ENCODE peak calls at places on chromosomes 6 and 20, in nine cellular contexts. G, M, P, D, E, W, C, S and A are unnamed samples.
A peak's percentile ranks its signal among the peaks of the same experiment; 100 is the strongest.

GRCh38 chr6:360791-361373 is 30.7 kb upstream of the IRF4 start:
- DNase-seq in E (no peak), M (no peak), D (no peak), C (no peak), W (no peak), G (no peak), S (no peak), P (no peak), A (no peak)

GRCh38 chr20:14634666-14635065 is 297.3 kb upstream of the FLRT3 start:
- DNase-seq in G (no peak), E (no peak), C (no peak), M (no peak), P (no peak), S (no peak), W (no peak), D (no peak), A (no peak)

GRCh38 chr6:118506071-118506638 is 41.9 kb upstream of the PLN start:
- DNase-seq in P (no peak), D (peak; percentile 24), E (no peak), S (no peak), M (no peak), W (no peak), C (no peak), G (peak; percentile 16), A (no peak)

GRCh38 chr20:3222635-3223600 is 13.6 kb downstream of the ITPA start:
- DNase-seq in G (no peak), M (no peak), E (peak; percentile 85), D (no peak), W (no peak), C (no peak), S (peak; percentile 73), P (no peak), A (peak; percentile 67)

GRCh38 chr6:138509371-138509770 is 10.1 kb upstream of the NHSL1 start:
- DNase-seq in W (no peak), P (peak; percentile 45), M (no peak), D (no peak), S (peak; percentile 8), C (no peak), G (peak; percentile 52), E (peak; percentile 68), A (peak; percentile 41)

GRCh38 chr6:78909391-78909790 is 42.0 kb downstream of the IRAK1BP1 start:
- DNase-seq in P (peak; percentile 81), G (peak; percentile 53), E (no peak), D (no peak), C (no peak), W (no peak), S (no peak), M (no peak), A (no peak)

GRCh38 chr6:103284835-103285234 is 1574.9 kb downstream of the HACE1 start:
- DNase-seq in P (no peak), M (no peak), E (no peak), C (no peak), G (no peak), W (no peak), S (no peak), D (no peak), A (no peak)

GRCh38 chr20:50029697-50030428 is 47.1 kb downstream of the SNAI1 start:
- DNase-seq in W (peak; percentile 50), M (no peak), G (peak; percentile 95), C (peak; percentile 61), E (no peak), P (peak; percentile 97), D (peak; percentile 97), S (peak; percentile 69), A (no peak)

GRCh38 chr6:167428664-167429063 is 103.8 kb downstream of the TTLL2 start:
- DNase-seq in E (no peak), M (no peak), D (no peak), S (no peak), G (no peak), P (no peak), C (no peak), W (no peak), A (no peak)

GRCh38 chr6:73521351-73522254 is 771 bp upstream of the EEF1A1 start:
- DNase-seq in S (no peak), D (peak; percentile 80), P (peak; percentile 94), W (peak; percentile 62), M (peak; percentile 91), E (no peak), G (peak; percentile 91), C (peak; percentile 76), A (no peak)

GRCh38 chr6:68054776-68055175 is 580.3 kb upstream of the ADGRB3 start:
- DNase-seq in W (no peak), D (peak; percentile 39), C (no peak), E (no peak), S (no peak), P (peak; percentile 4), G (no peak), M (no peak), A (no peak)
- H3K4me3 ChIP-seq in W (no peak overlapping the region), D (no peak overlapping the region), C (no peak overlapping the region), E (no peak overlapping the region), S (no peak overlapping the region), P (no peak overlapping the region), G (no peak overlapping the region), M (no peak overlapping the region), A (no peak overlapping the region)

DNA sequence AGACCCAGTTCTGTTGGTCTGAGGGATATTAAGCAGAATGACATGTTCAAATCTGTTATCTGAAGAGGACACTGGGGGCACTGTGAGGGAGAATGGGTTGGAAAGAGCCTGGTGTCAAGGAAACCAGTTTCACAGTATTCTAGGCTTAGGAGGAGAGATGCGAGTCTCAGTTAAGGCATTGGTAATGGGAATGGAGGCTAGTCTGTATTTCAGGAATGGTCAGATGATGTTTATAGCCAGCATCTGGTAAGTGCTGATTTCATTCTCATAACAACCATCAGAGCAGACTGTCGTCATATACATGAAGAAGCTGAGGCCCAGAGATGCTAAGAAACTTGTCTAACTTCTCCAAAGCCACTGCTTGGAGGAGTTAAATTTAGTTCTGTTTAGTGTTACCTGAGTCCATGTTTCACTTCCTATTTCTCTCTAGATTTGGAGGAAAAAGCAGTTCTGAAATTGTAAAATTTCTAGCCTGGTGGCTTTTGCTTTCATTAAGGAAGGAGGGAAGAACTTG is 242.0 kb downstream of the ARID1B start:
- DNase-seq in W (no peak), E (no peak), P (peak; percentile 50), C (no peak), S (no peak), D (no peak), G (peak; percentile 55), M (no peak), A (no peak)
- TF ChIP-seq CTCF in W (no peak), E (no peak), P (no peak), C (no peak), S (no peak), D (no peak), G (no peak), M (no peak), A (no peak)

GRCh38 chr20:44886828-44887227 is 1.3 kb downstream of the YWHAB start:
- DNase-seq in M (no peak), D (no peak), P (no peak), S (no peak), C (no peak), E (no peak), G (no peak), W (no peak), A (no peak)

GRCh38 chr20:44885392-44886275 is at the start of gene YWHAB:
- DNase-seq in E (peak; percentile 97), D (peak; percentile 92), G (peak; percentile 95), C (peak; percentile 98), W (peak; percentile 98), S (peak; percentile 99), P (peak; percentile 98), M (peak; percentile 99), A (peak; percentile 91)

GRCh38 chr20:44887466-44887865 is 2.0 kb downstream of the YWHAB start:
- DNase-seq in S (no peak), C (no peak), W (no peak), G (no peak), D (no peak), P (no peak), M (no peak), E (no peak), A (no peak)

GRCh38 chr20:44886276-44886671 is 769 bp downstream of the YWHAB start:
- DNase-seq in C (no peak), G (no peak), E (no peak), S (no peak), D (no peak), P (peak; percentile 29), M (no peak), W (no peak), A (no peak)

GRCh38 chr20:44888226-44889103 is 3.0 kb downstream of the YWHAB start:
- DNase-seq in E (no peak), S (peak; percentile 12), C (no peak), D (no peak), P (no peak), G (no peak), W (no peak), M (no peak), A (peak; percentile 63)
- H3K4me3 ChIP-seq in E (no peak overlapping the region), S (peak overlapping the region; percentile 94), C (no peak overlapping the region), D (no peak overlapping the region), P (no peak overlapping the region), G (no peak overlapping the region), W (no peak overlapping the region), M (no peak overlapping the region), A (peak overlapping the region; percentile 32)

GRCh38 chr20:56422131-56422823 is 10.2 kb downstream of the CASS4 start:
- DNase-seq in W (no peak), G (peak; percentile 88), M (no peak), C (no peak), P (peak; percentile 79), E (no peak), S (peak; percentile 35), D (peak; percentile 85), A (no peak)
- TF ChIP-seq CTCF in W (no peak), G (peak; percentile 34), M (no peak), C (no peak), P (peak; percentile 8), E (no peak), S (no peak), D (no peak), A (no peak)

GRCh38 chr6:99350573-99350972 is 1.1 kb upstream of the FAXC start:
- DNase-seq in E (no peak), P (no peak), D (no peak), C (no peak), S (no peak), G (no peak), M (no peak), W (no peak), A (no peak)
- H3K4me3 ChIP-seq in E (peak overlapping the region; percentile 79), P (no peak overlapping the region), D (no peak overlapping the region), C (no peak overlapping the region), S (peak overlapping the region; percentile 81), G (no peak overlapping the region), M (no peak overlapping the region), W (no peak overlapping the region), A (peak overlapping the region; percentile 61)